ENCODE peak calls at places on chromosomes 13 and 19, in eight cellular contexts. Z, D, A, O, C, I, T and B are unnamed samples.
A peak's percentile ranks its signal among the peaks of the same experiment; 100 is the strongest.

GRCh38 chr19:8664671-8665057 is 33.9 kb downstream of the ACTL9 start:
- DNase-seq in Z (no peak), D (no peak), A (no peak), O (no peak), C (no peak), I (no peak), T (no peak), B (no peak)

GRCh38 chr13:110636701-110637201 is 21.4 kb downstream of the NAXD start:
- DNase-seq in Z (no peak), D (no peak), A (no peak), O (no peak), C (no peak), I (no peak), T (no peak), B (no peak)

GRCh38 chr13:32021785-32022184 is 9.8 kb upstream of the FRY start:
- DNase-seq in Z (no peak), D (no peak), A (no peak), O (no peak), C (no peak), I (no peak), T (no peak), B (no peak)

GRCh38 chr19:47013041-47013517 is 6.6 kb upstream of the NPAS1 start:
- DNase-seq in Z (peak; percentile 86), D (peak; percentile 62), A (peak; percentile 86), O (no peak), C (peak; percentile 15), I (peak; percentile 64), T (peak; percentile 82), B (peak; percentile 40)

GRCh38 chr19:35895911-35896642 is 4.3 kb downstream of the NFKBID start:
- DNase-seq in Z (no peak), D (no peak), A (no peak), O (no peak), C (no peak), I (no peak), T (no peak), B (no peak)

GRCh38 chr13:113083402-113084061 is 22.1 kb upstream of the F7 start:
- DNase-seq in Z (no peak), D (no peak), A (no peak), O (no peak), C (peak; percentile 12), I (peak; percentile 32), T (peak; percentile 65), B (no peak)

GRCh38 chr13:110012102-110012739 is 225.8 kb upstream of the IRS2 start:
- DNase-seq in Z (no peak), D (peak; percentile 96), A (no peak), O (peak; percentile 99), C (peak; percentile 100), I (peak; percentile 92), T (no peak), B (peak; percentile 91)

GRCh38 chr13:113749507-113749906 is 9.5 kb upstream of the TMEM255B start:
- DNase-seq in Z (no peak), D (no peak), A (no peak), O (no peak), C (no peak), I (no peak), T (no peak), B (no peak)

GRCh38 chr19:13808856-13809255 is 13.6 kb downstream of the ZSWIM4 start:
- DNase-seq in Z (no peak), D (no peak), A (no peak), O (no peak), C (no peak), I (no peak), T (no peak), B (no peak)

GRCh38 chr19:35213678-35214632 is 14.6 kb downstream of the FAM187B start:
- DNase-seq in Z (no peak), D (peak; percentile 77), A (peak; percentile 56), O (no peak), C (peak; percentile 7), I (peak; percentile 76), T (peak; percentile 37), B (peak; percentile 52)

GRCh38 chr19:39796000-39796498 is 17.4 kb downstream of the LEUTX start:
- DNase-seq in Z (no peak), D (no peak), A (no peak), O (no peak), C (no peak), I (no peak), T (no peak), B (no peak)

GRCh38 chr19:39788244-39788643 is 9.6 kb downstream of the LEUTX start:
- DNase-seq in Z (no peak), D (no peak), A (no peak), O (no peak), C (no peak), I (no peak), T (no peak), B (no peak)

GRCh38 chr19:39795001-39795400 is 16.3 kb downstream of the LEUTX start:
- DNase-seq in Z (no peak), D (no peak), A (no peak), O (no peak), C (no peak), I (no peak), T (no peak), B (no peak)

GRCh38 chr19:39797083-39797482 is 18.4 kb downstream of the LEUTX start:
- DNase-seq in Z (no peak), D (no peak), A (no peak), O (no peak), C (no peak), I (no peak), T (no peak), B (no peak)

DNA sequence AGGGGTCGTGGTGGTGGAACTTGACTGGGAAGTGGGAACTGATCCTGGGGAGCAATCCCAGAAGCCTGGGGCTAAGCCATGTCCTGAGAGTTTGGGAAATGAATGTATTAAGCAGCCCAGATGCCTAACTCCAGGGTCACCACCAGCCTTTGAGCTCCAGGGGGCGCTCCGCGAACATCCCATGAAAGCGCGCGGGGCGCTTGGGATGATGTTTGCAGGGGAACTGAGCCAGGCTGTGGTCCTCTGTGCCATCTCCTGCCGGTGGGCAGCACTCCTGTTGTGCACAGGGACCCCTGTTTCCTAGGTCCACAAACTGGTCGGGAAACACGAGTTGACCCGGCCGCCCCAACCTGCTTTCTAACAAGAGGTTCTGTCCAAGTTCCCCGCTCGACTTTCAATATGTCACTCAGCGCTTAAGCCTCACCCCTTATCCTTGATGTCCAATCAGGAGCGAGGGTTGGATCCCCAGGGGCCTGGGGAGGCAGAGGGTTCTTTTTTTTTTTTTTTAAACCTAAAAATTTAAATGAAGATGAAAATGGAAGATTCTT is 14.4 kb downstream of the LEUTX start:
- DNase-seq in Z (peak; percentile 92), D (peak; percentile 71), A (peak; percentile 75), O (peak; percentile 19), C (peak; percentile 58), I (peak; percentile 81), T (peak; percentile 82), B (peak; percentile 89)
- H3K4me3 ChIP-seq in Z (peak overlapping the region; percentile 66), D (peak overlapping the region; percentile 52), A (no peak overlapping the region), O (peak overlapping the region; percentile 58), C (peak overlapping the region; percentile 59), I (peak overlapping the region; percentile 57), T (peak overlapping the region; percentile 77), B (peak overlapping the region; percentile 74)

GRCh38 chr19:48390188-48391099 is 907 bp downstream of the KDELR1 start:
- DNase-seq in Z (peak; percentile 83), D (peak; percentile 54), A (peak; percentile 68), O (no peak), C (peak; percentile 47), I (peak; percentile 61), T (peak; percentile 70), B (peak; percentile 87)
- TF ChIP-seq CTCF in Z (peak; percentile 61), D (peak; percentile 87), A (peak; percentile 62), O (peak; percentile 79), C (no peak), I (peak; percentile 71), T (peak; percentile 60), B (peak; percentile 83)

DNA sequence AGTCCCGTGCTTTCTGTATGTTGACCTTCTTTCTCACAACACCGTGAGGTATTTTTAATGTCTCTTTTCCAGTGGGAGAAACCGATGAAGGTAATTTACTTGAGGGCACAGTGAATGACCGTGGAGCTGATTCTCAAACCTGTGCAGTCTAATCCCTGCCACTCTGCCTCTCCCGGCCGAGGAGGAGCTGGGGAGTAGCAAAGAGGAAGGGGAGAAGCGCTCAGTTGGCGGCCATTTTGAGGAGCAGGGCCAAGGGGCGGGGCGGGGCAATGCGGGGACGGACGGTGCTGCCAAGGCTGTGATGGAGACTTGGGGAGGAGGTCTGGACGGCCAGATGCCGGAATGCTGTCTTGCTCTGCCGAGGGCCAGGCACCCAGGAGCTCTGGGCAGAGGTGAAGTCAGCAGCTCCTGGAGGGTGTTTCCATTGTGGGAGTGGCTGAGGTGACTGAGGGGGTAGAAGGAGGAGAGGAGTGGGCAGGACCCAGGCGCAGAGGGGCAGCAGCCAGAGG is 12.4 kb upstream of the RANBP3 start:
- DNase-seq in Z (peak; percentile 44), D (no peak), A (no peak), O (no peak), C (no peak), I (no peak), T (no peak), B (no peak)
- H3K4me3 ChIP-seq in Z (no peak overlapping the region), D (no peak overlapping the region), A (no peak overlapping the region), O (no peak overlapping the region), C (no peak overlapping the region), I (no peak overlapping the region), T (no peak overlapping the region), B (no peak overlapping the region)

DNA sequence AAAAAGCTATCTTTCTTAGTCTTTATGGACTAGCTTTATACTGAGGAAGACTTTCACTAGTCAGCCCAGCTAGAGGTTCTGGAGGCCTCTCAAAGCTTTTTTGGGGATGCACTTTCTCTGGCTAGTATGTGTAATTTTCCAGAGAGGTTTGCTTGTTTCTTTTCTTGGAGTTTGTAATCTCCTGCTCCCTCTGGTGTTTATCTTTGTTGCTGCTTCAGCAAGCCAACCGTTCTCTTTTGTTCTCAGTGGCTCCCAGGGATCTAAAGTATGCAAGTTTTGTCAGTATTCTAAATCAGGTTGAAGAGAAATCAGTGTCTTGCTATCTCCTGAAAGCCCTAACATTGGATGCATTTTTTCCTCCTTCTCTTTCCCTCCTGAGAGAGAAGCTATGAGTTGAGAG is 121.1 kb upstream of the MYO16 start:
- DNase-seq in Z (peak; percentile 77), D (peak; percentile 42), A (no peak), O (no peak), C (peak; percentile 6), I (peak; percentile 47), T (no peak), B (no peak)
- TF ChIP-seq CTCF in Z (peak; percentile 72), D (peak; percentile 79), A (no peak), O (no peak), C (peak; percentile 69), I (peak; percentile 38), T (peak; percentile 14), B (peak; percentile 18)

GRCh38 chr13:28048768-28049167 is 51.6 kb downstream of the FLT3 start:
- DNase-seq in Z (no peak), D (no peak), A (no peak), O (no peak), C (no peak), I (no peak), T (no peak), B (no peak)

GRCh38 chr13:28052945-28053344 is 47.4 kb downstream of the FLT3 start:
- DNase-seq in Z (no peak), D (no peak), A (no peak), O (no peak), C (no peak), I (no peak), T (no peak), B (no peak)

GRCh38 chr13:28047784-28048388 is 52.5 kb downstream of the FLT3 start:
- DNase-seq in Z (no peak), D (peak; percentile 13), A (no peak), O (no peak), C (no peak), I (no peak), T (no peak), B (no peak)

GRCh38 chr13:28049215-28049614 is 51.2 kb downstream of the FLT3 start:
- DNase-seq in Z (no peak), D (no peak), A (no peak), O (no peak), C (no peak), I (no peak), T (no peak), B (no peak)

GRCh38 chr13:28049880-28050871 is 50.2 kb downstream of the FLT3 start:
- DNase-seq in Z (no peak), D (no peak), A (no peak), O (no peak), C (no peak), I (no peak), T (no peak), B (no peak)
- H3K4me3 ChIP-seq in Z (no peak overlapping the region), D (no peak overlapping the region), A (no peak overlapping the region), O (no peak overlapping the region), C (no peak overlapping the region), I (no peak overlapping the region), T (no peak overlapping the region), B (no peak overlapping the region)